ENCODE peak calls at places on chromosomes 3 and 15, in six cellular contexts. One of them, this sample, is unnamed. For H3K9me3, the result is how much of the 10 kb centered on the place peaks cover.

GRCh38 chr15:49044002-49044401 is 2.2 kb downstream of the SECISBP2L start:
- DNase-seq in pancreas: no peak
- DNase-seq in right lobe of liver: no peak
- DNase-seq in neural progenitor cell: no peak
- DNase-seq in heart left ventricle: no peak
- DNase-seq in ovary: no peak
- DNase-seq in this sample: no peak

GRCh38 chr3:104598848-104599501 is 767.7 kb upstream of the ALCAM start:
- DNase-seq in pancreas: no peak
- DNase-seq in right lobe of liver: no peak
- DNase-seq in neural progenitor cell: no peak
- DNase-seq in heart left ventricle: no peak
- DNase-seq in ovary: no peak
- DNase-seq in this sample: no peak

GRCh38 chr3:169998668-169999131 is 32.1 kb downstream of the SEC62 start:
- DNase-seq in pancreas: no peak
- DNase-seq in right lobe of liver: no peak
- DNase-seq in neural progenitor cell: no peak
- DNase-seq in heart left ventricle: no peak
- DNase-seq in ovary: no peak
- DNase-seq in this sample: peak

GRCh38 chr15:29361560-29361959 is 91.9 kb upstream of the NSMCE3 start:
- DNase-seq in pancreas: no peak
- DNase-seq in right lobe of liver: no peak
- DNase-seq in neural progenitor cell: no peak
- DNase-seq in heart left ventricle: no peak
- DNase-seq in ovary: no peak
- DNase-seq in this sample: no peak

GRCh38 chr3:138881233-138881632 is 46.5 kb upstream of the PIK3CB start:
- DNase-seq in pancreas: no peak
- DNase-seq in right lobe of liver: no peak
- DNase-seq in neural progenitor cell: no peak
- DNase-seq in heart left ventricle: no peak
- DNase-seq in ovary: no peak
- DNase-seq in this sample: no peak

GRCh38 chr15:94924971-94925593 is 693.7 kb downstream of the MCTP2 start:
- DNase-seq in pancreas: no peak
- DNase-seq in right lobe of liver: no peak
- DNase-seq in neural progenitor cell: no peak
- DNase-seq in heart left ventricle: no peak
- DNase-seq in ovary: no peak
- DNase-seq in this sample: peak

GRCh38 chr3:102235679-102236078 is 199.1 kb upstream of the ZPLD1 start:
- DNase-seq in pancreas: no peak
- DNase-seq in right lobe of liver: no peak
- DNase-seq in neural progenitor cell: peak
- DNase-seq in heart left ventricle: no peak
- DNase-seq in ovary: no peak
- DNase-seq in this sample: no peak

GRCh38 chr3:177463863-177464262 is 266.6 kb upstream of the TBL1XR1 start:
- DNase-seq in pancreas: no peak
- DNase-seq in right lobe of liver: no peak
- DNase-seq in neural progenitor cell: no peak
- DNase-seq in heart left ventricle: no peak
- DNase-seq in ovary: no peak
- DNase-seq in this sample: peak

GRCh38 chr3:11455977-11456376 is 183.8 kb downstream of the ATG7 start:
- DNase-seq in pancreas: no peak
- DNase-seq in right lobe of liver: no peak
- DNase-seq in neural progenitor cell: no peak
- DNase-seq in heart left ventricle: no peak
- DNase-seq in ovary: no peak
- DNase-seq in this sample: peak

GRCh38 chr3:150299221-150299620 is 108.9 kb upstream of the TSC22D2 start:
- DNase-seq in pancreas: no peak
- DNase-seq in right lobe of liver: no peak
- DNase-seq in neural progenitor cell: no peak
- DNase-seq in heart left ventricle: no peak
- DNase-seq in ovary: no peak
- DNase-seq in this sample: peak

GRCh38 chr3:66303556-66303955 is 82.8 kb downstream of the SLC25A26 start:
- DNase-seq in pancreas: no peak
- DNase-seq in right lobe of liver: no peak
- DNase-seq in neural progenitor cell: no peak
- DNase-seq in heart left ventricle: no peak
- DNase-seq in ovary: no peak
- DNase-seq in this sample: no peak

GRCh38 chr3:152302521-152303021 is 33.8 kb downstream of the MBNL1 start:
- DNase-seq in pancreas: peak
- DNase-seq in right lobe of liver: peak
- DNase-seq in neural progenitor cell: no peak
- DNase-seq in heart left ventricle: peak
- DNase-seq in ovary: peak
- DNase-seq in this sample: peak

GRCh38 chr15:34754171-34754580 is 622 bp downstream of the GJD2 start:
- DNase-seq in pancreas: no peak
- DNase-seq in right lobe of liver: no peak
- DNase-seq in neural progenitor cell: peak
- DNase-seq in heart left ventricle: no peak
- DNase-seq in ovary: no peak
- DNase-seq in this sample: no peak

GRCh38 chr3:42503957-42504333 is 1.5 kb downstream of the VIPR1 start:
- DNase-seq in pancreas: no peak
- DNase-seq in right lobe of liver: peak
- DNase-seq in neural progenitor cell: no peak
- DNase-seq in heart left ventricle: no peak
- DNase-seq in ovary: no peak
- DNase-seq in this sample: no peak

GRCh38 chr15:28786521-28786920 is 61.9 kb downstream of the GOLGA6L7 start:
- DNase-seq in pancreas: no peak
- DNase-seq in right lobe of liver: no peak
- DNase-seq in neural progenitor cell: no peak
- DNase-seq in heart left ventricle: no peak
- DNase-seq in ovary: no peak
- DNase-seq in this sample: peak

GRCh38 chr15:53976844-53977392 is 1.3 kb upstream of the UNC13C start:
- DNase-seq in pancreas: no peak
- DNase-seq in right lobe of liver: no peak
- DNase-seq in neural progenitor cell: peak
- DNase-seq in heart left ventricle: no peak
- DNase-seq in ovary: no peak
- DNase-seq in this sample: peak

GRCh38 chr15:39341238-39341637 is 239.6 kb upstream of the THBS1 start:
- DNase-seq in pancreas: no peak
- DNase-seq in right lobe of liver: no peak
- DNase-seq in neural progenitor cell: peak
- DNase-seq in heart left ventricle: no peak
- DNase-seq in ovary: no peak
- DNase-seq in this sample: no peak

GRCh38 chr3:136659253-136659652 is 92.9 kb downstream of the STAG1 start:
- DNase-seq in pancreas: peak
- DNase-seq in right lobe of liver: no peak
- DNase-seq in neural progenitor cell: peak
- DNase-seq in heart left ventricle: no peak
- DNase-seq in ovary: no peak
- DNase-seq in this sample: peak

GRCh38 chr3:170425491-170426239 is 7.0 kb downstream of the CLDN11 start:
- DNase-seq in pancreas: no peak
- DNase-seq in right lobe of liver: no peak
- DNase-seq in neural progenitor cell: peak
- DNase-seq in heart left ventricle: no peak
- DNase-seq in ovary: no peak
- DNase-seq in this sample: no peak

GRCh38 chr3:134359121-134360010 is 14.9 kb downstream of the AMOTL2 start:
- DNase-seq in pancreas: no peak
- DNase-seq in right lobe of liver: no peak
- DNase-seq in neural progenitor cell: no peak
- DNase-seq in heart left ventricle: peak
- DNase-seq in ovary: no peak
- DNase-seq in this sample: no peak

GRCh38 chr3:139447486-139447885 is 28.8 kb downstream of the RBP2 start:
- DNase-seq in pancreas: no peak
- DNase-seq in right lobe of liver: no peak
- DNase-seq in neural progenitor cell: no peak
- DNase-seq in heart left ventricle: no peak
- DNase-seq in ovary: no peak
- DNase-seq in this sample: no peak

GRCh38 chr3:73768594-73769308 is 144.0 kb upstream of the PDZRN3 start:
- DNase-seq in pancreas: no peak
- DNase-seq in right lobe of liver: no peak
- DNase-seq in neural progenitor cell: no peak
- DNase-seq in heart left ventricle: no peak
- DNase-seq in ovary: no peak
- DNase-seq in this sample: no peak

GRCh38 chr15:64912379-64912778 is 677 bp downstream of the ANKDD1A start:
- DNase-seq in pancreas: no peak
- DNase-seq in right lobe of liver: no peak
- DNase-seq in neural progenitor cell: peak
- DNase-seq in heart left ventricle: no peak
- DNase-seq in ovary: no peak
- DNase-seq in this sample: no peak

GRCh38 chr15:81023483-81024264 is 23.0 kb downstream of the TLNRD1 start:
- DNase-seq in pancreas: no peak
- DNase-seq in right lobe of liver: peak
- DNase-seq in neural progenitor cell: no peak
- DNase-seq in heart left ventricle: peak
- DNase-seq in ovary: no peak
- DNase-seq in this sample: peak

GRCh38 chr15:39918688-39919385 is 1.2 kb downstream of the GPR176 start:
- DNase-seq in pancreas: no peak
- DNase-seq in right lobe of liver: no peak
- DNase-seq in neural progenitor cell: no peak
- DNase-seq in heart left ventricle: no peak
- DNase-seq in ovary: no peak
- DNase-seq in this sample: peak

GRCh38 chr3:54999159-54999558 is 71.3 kb upstream of the LRTM1 start:
- DNase-seq in pancreas: no peak
- DNase-seq in right lobe of liver: no peak
- DNase-seq in neural progenitor cell: peak
- DNase-seq in heart left ventricle: no peak
- DNase-seq in ovary: no peak
- DNase-seq in this sample: peak

GRCh38 chr3:78878011-78878410 is 889.8 kb downstream of the ROBO1 start:
- DNase-seq in pancreas: no peak
- DNase-seq in right lobe of liver: no peak
- DNase-seq in neural progenitor cell: no peak
- DNase-seq in heart left ventricle: no peak
- DNase-seq in ovary: no peak
- DNase-seq in this sample: no peak
- H3K27ac ChIP-seq in pancreas: no peak
- H3K27ac ChIP-seq in right lobe of liver: no peak
- H3K27ac ChIP-seq in neural progenitor cell: no peak
- H3K27ac ChIP-seq in heart left ventricle: no peak
- H3K27ac ChIP-seq in ovary: no peak
- H3K27ac ChIP-seq in this sample: no peak

DNA sequence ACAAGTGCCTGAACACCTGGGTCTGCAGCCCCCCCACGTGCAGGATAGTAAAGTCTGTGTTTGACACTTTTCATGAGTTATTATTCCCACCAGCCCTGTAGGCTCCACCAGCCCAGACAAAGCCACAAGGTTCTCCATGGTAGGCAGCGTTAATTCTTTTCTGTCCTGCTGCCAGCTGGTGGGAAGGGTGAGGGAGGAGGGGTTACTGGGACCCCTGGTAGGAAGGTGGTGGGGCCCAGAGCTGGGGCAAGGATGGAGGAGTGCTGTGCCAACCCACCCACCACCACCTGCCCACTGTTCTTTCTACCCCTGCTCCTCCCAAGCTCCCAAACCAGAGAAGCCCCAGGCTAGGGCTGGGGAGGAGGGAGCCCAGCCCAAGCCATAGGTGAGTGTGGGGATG is 20.8 kb upstream of the SEMA3F start:
- DNase-seq in pancreas: no peak
- DNase-seq in right lobe of liver: no peak
- DNase-seq in neural progenitor cell: no peak
- DNase-seq in heart left ventricle: no peak
- DNase-seq in ovary: no peak
- DNase-seq in this sample: no peak
- H3K9me3 ChIP-seq in pancreas: under half
- H3K9me3 ChIP-seq in right lobe of liver: under half
- H3K9me3 ChIP-seq in neural progenitor cell: under half
- H3K9me3 ChIP-seq in heart left ventricle: under half
- H3K9me3 ChIP-seq in ovary: under half
- H3K9me3 ChIP-seq in this sample: under half

DNA sequence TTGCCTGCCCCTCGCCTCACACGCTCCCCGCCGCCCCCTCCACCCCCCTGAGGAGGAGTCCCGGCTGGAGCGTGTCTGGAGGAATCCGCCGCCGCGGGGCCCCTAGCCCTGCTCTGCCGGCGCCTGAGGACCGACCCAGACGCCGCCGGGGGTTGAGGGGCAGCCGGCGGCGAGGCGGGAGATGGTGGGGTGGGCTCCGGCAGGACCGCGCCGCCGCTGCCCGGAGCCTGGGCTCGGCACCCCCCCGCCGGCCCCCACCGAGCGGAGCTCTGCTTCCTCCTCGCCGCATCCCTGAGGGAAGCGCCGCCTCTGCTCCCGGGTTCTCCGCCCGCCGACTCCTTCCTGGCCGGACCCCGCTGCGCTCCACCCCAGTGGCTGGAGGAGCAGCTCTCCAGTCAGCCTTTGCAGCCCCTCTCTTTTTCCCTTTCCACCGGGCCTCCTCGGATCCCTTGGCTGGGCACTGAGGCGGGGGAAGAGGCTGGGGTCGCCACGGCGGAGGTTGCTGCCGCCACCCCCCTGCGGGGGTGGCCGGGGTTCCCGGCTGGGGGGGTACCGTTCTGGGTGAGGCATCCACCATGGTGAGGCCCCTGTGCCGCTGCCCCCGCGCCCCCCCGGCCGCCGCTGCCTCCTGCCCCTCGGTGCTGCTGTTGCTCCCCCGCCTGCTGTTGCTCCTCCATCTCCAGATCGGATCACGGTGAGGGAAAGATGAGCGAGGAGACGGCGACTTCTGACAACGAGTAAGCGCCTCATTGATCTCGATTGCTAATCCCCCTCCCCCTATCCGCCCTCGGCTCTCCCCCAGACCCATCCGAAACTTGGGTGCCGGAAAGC is at the start of gene SPRED1:
- DNase-seq in pancreas: peak
- DNase-seq in right lobe of liver: peak
- DNase-seq in neural progenitor cell: peak
- DNase-seq in heart left ventricle: peak
- DNase-seq in ovary: peak
- DNase-seq in this sample: peak
- TF ChIP-seq CTCF in pancreas: no peak
- TF ChIP-seq CTCF in right lobe of liver: no peak
- TF ChIP-seq CTCF in neural progenitor cell: no peak
- TF ChIP-seq CTCF in heart left ventricle: no peak
- TF ChIP-seq CTCF in ovary: no peak
- TF ChIP-seq CTCF in this sample: no peak

DNA sequence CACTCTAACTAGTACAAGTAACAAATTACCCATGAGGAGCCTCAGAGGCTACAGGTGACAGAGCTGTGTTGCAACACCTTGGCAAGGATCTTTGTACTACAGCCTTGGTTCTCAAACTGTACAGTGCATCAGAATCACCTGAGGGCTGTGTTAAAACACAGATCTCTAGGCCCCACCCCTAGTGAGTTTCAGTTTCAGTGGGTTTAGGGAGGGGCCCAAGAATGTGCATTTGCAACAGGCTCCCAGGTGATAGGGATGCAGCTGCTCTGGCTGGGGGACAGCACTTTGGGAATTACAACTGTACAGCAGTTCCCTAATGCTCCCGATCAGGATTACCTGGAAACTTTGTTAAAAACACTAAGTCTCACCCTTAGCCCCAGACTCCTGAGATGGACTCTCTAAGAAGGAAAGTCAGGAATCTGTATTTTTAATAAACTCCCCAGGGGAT is 66.1 kb upstream of the NR2F2 start:
- DNase-seq in pancreas: peak
- DNase-seq in right lobe of liver: peak
- DNase-seq in neural progenitor cell: no peak
- DNase-seq in heart left ventricle: no peak
- DNase-seq in ovary: no peak
- DNase-seq in this sample: no peak
- H3K27ac ChIP-seq in pancreas: peak
- H3K27ac ChIP-seq in right lobe of liver: no peak
- H3K27ac ChIP-seq in neural progenitor cell: no peak
- H3K27ac ChIP-seq in heart left ventricle: no peak
- H3K27ac ChIP-seq in ovary: peak
- H3K27ac ChIP-seq in this sample: peak

This sample was measured in cardiac muscle cell.